ENCODE peak calls at places on chromosomes 12 and 14, in seven cellular contexts. X is uterus; Z is NCI-H69; K is stimulated activated effector memory CD8-positive, alpha-beta T cell treated with anti-CD3 and anti-CD28 coated beads, Interleukin-12 subunit alpha, Interleukin-12 subunit beta, amount 100 ng/mL, for 72 hours; I is frontal cortex; P is nucleus accumbens; R is aorta. U is an unnamed sample.

GRCh38 chr14:90837355-90837754 is 21.1 kb upstream of the TTC7B start:
- DNase-seq in X (no peak), Z (no peak), K (no peak), I (no peak), P (no peak), R (no peak), U (no peak)

GRCh38 chr12:93851245-93851665 is 174.1 kb downstream of the CRADD start:
- DNase-seq in X (no peak), Z (no peak), K (no peak), I (no peak), P (no peak), R (no peak), U (no peak)

GRCh38 chr14:22838631-22839041 is 2.3 kb downstream of the MMP14 start:
- DNase-seq in X (peak; percentile 60), Z (no peak), K (no peak), I (no peak), P (no peak), R (peak; percentile 65), U (no peak)

GRCh38 chr12:30830751-30831150 is 76.0 kb upstream of the CAPRIN2 start:
- DNase-seq in X (no peak), Z (no peak), K (no peak), I (no peak), P (no peak), R (no peak), U (no peak)

GRCh38 chr12:95177201-95177768 is 40.0 kb downstream of the FGD6 start:
- DNase-seq in X (no peak), Z (no peak), K (no peak), I (no peak), P (no peak), R (no peak), U (no peak)

GRCh38 chr12:11710906-11711305 is 61.4 kb downstream of the ETV6 start:
- DNase-seq in X (no peak), Z (no peak), K (no peak), I (no peak), P (no peak), R (no peak), U (no peak)

GRCh38 chr12:19967486-19967885 is 400.9 kb upstream of the PDE3A start:
- DNase-seq in X (no peak), Z (peak; percentile 92), K (no peak), I (no peak), P (no peak), R (no peak), U (no peak)

GRCh38 chr14:99751539-99752485 is 41.4 kb upstream of the EML1 start:
- DNase-seq in X (no peak), Z (no peak), K (no peak), I (peak; percentile 31), P (no peak), R (peak; percentile 35), U (peak; percentile 7)

GRCh38 chr12:112179341-112179740 is 54.0 kb downstream of the TRAFD1 start:
- DNase-seq in X (no peak), Z (no peak), K (no peak), I (no peak), P (no peak), R (no peak), U (no peak)

GRCh38 chr12:121894633-121895032 is 6.0 kb downstream of the PSMD9 start:
- DNase-seq in X (peak; percentile 29), Z (peak; percentile 48), K (no peak), I (no peak), P (no peak), R (no peak), U (peak; percentile 65)

GRCh38 chr12:111135293-111135832 is 215.0 kb upstream of the MYL2 start:
- DNase-seq in X (no peak), Z (no peak), K (no peak), I (no peak), P (no peak), R (no peak), U (no peak)

GRCh38 chr12:12518919-12519318 is 43.7 kb downstream of the DUSP16 start:
- DNase-seq in X (no peak), Z (no peak), K (no peak), I (no peak), P (no peak), R (no peak), U (peak; percentile 31)

GRCh38 chr12:29035112-29035511 is 114.0 kb upstream of the FAR2 start:
- DNase-seq in X (no peak), Z (no peak), K (no peak), I (no peak), P (no peak), R (no peak), U (peak; percentile 41)

GRCh38 chr12:118737985-118738540 is 243.3 kb upstream of the SRRM4 start:
- DNase-seq in X (no peak), Z (no peak), K (no peak), I (no peak), P (no peak), R (no peak), U (peak; percentile 62)

GRCh38 chr12:43453761-43454160 is 98.2 kb downstream of the ADAMTS20 start:
- DNase-seq in X (no peak), Z (peak; percentile 65), K (no peak), I (no peak), P (no peak), R (no peak), U (no peak)

GRCh38 chr12:45863332-45863731 is 127.0 kb downstream of the SCAF11 start:
- DNase-seq in X (no peak), Z (no peak), K (no peak), I (no peak), P (no peak), R (no peak), U (no peak)

GRCh38 chr12:95623554-95624170 is 72.4 kb upstream of the USP44 start:
- DNase-seq in X (peak; percentile 20), Z (peak; percentile 79), K (peak; percentile 10), I (no peak), P (peak; percentile 16), R (peak; percentile 82), U (peak; percentile 86)